ENCODE peak calls at places on chromosomes 5 and 9, in ten cellular contexts. K is SW 1271; D is fibroblast of mammary gland; Z is HCT116; P is AG20443; X is NCI-H345; O is lung microvascular endothelial cell; S is body of pancreas; A is stimulated activated CD4-positive, alpha-beta T cell treated with anti-CD3 and anti-CD28 coated beads, Interleukin-4, amount 100 ng/mL, for 24 hours; Q is HL-60. B is an unnamed sample.

GRCh38 chr5:73544429-73545402 is 20.7 kb downstream of the ANKRA2 start:
- DNase-seq in K (no peak), D (no peak), Z (no peak), P (no peak), X (peak), O (peak), S (peak), A (no peak), Q (no peak), B (no peak)

GRCh38 chr9:89929721-89930480 is 325.1 kb downstream of the GADD45G start:
- DNase-seq in K (no peak), D (peak), Z (no peak), P (peak), X (peak), O (no peak), S (peak), A (no peak), Q (no peak), B (no peak)

GRCh38 chr9:109487247-109487646 is 10.9 kb downstream of the PTPN3 start:
- DNase-seq in K (no peak), D (no peak), Z (no peak), P (no peak), X (no peak), O (no peak), S (no peak), A (no peak), Q (no peak), B (no peak)

GRCh38 chr5:135236187-135236835 is 162.7 kb downstream of the MACROH2A1 start:
- DNase-seq in K (no peak), D (no peak), Z (no peak), P (no peak), X (no peak), O (no peak), S (no peak), A (no peak), Q (no peak), B (no peak)

GRCh38 chr9:130860458-130861316 is 25.6 kb downstream of the ABL1 start:
- DNase-seq in K (peak), D (peak), Z (peak), P (peak), X (no peak), O (peak), S (peak), A (no peak), Q (no peak), B (no peak)

GRCh38 chr5:159003045-159004030 is 96.4 kb downstream of the EBF1 start:
- DNase-seq in K (no peak), D (peak), Z (no peak), P (peak), X (no peak), O (peak), S (no peak), A (no peak), Q (no peak), B (no peak)

GRCh38 chr9:125915606-125916005 is 168.4 kb downstream of the PBX3 start:
- DNase-seq in K (no peak), D (no peak), Z (no peak), P (no peak), X (no peak), O (no peak), S (no peak), A (no peak), Q (no peak), B (no peak)

GRCh38 chr9:77707696-77708095 is 59.6 kb upstream of the GNA14 start:
- DNase-seq in K (peak), D (peak), Z (peak), P (peak), X (no peak), O (peak), S (peak), A (no peak), Q (no peak), B (no peak)

GRCh38 chr5:135600971-135601381 is 22.2 kb upstream of the CXCL14 start:
- DNase-seq in K (no peak), D (no peak), Z (no peak), P (no peak), X (no peak), O (no peak), S (no peak), A (no peak), Q (no peak), B (no peak)

GRCh38 chr9:124216474-124217176 is 41.1 kb upstream of the NEK6 start:
- DNase-seq in K (no peak), D (no peak), Z (no peak), P (peak), X (no peak), O (no peak), S (no peak), A (peak), Q (peak), B (peak)

GRCh38 chr5:15234366-15234765 is 265.6 kb upstream of the FBXL7 start:
- DNase-seq in K (no peak), D (no peak), Z (no peak), P (no peak), X (no peak), O (peak), S (no peak), A (no peak), Q (no peak), B (no peak)

B was measured in GM10248.